ENCODE peak calls at places on chromosomes 11 and 22, in five cellular contexts. R is left lung, C is lower leg skin, O is fibroblast of villous mesenchyme, M is AG10803. Y is an unnamed sample.
A peak's percentile ranks its signal among the peaks of the same experiment; 100 is the strongest.

GRCh38 chr22:45977551-45978274 is 751 bp upstream of the WNT7B start:
- DNase-seq in R (peak; percentile 74), C (no peak), O (no peak), M (no peak), Y (no peak)

GRCh38 chr22:47366026-47366767 is 603.7 kb downstream of the TBC1D22A start:
- DNase-seq in R (peak; percentile 51), C (peak; percentile 76), O (no peak), M (no peak), Y (no peak)

GRCh38 chr22:28885939-28886338 is 2.6 kb downstream of the ZNRF3 start:
- DNase-seq in R (no peak), C (peak; percentile 7), O (no peak), M (no peak), Y (no peak)

GRCh38 chr22:41300661-41301060 is 664 bp upstream of the ZC3H7B start:
- DNase-seq in R (peak; percentile 5), C (no peak), O (no peak), M (no peak), Y (no peak)

GRCh38 chr11:104979839-104980238 is 11.5 kb upstream of the CASP4 start:
- DNase-seq in R (no peak), C (no peak), O (no peak), M (no peak), Y (no peak)

GRCh38 chr22:25736378-25737011 is 5.5 kb upstream of the MYO18B start:
- DNase-seq in R (no peak), C (no peak), O (no peak), M (no peak), Y (no peak)

GRCh38 chr11:77207618-77208313 is 79.7 kb downstream of the MYO7A start:
- DNase-seq in R (no peak), C (peak; percentile 64), O (no peak), M (no peak), Y (no peak)

GRCh38 chr22:45170001-45170466 is 6.3 kb downstream of the NUP50 start:
- DNase-seq in R (no peak), C (no peak), O (no peak), M (no peak), Y (no peak)

GRCh38 chr11:105811242-105811641 is 201.4 kb downstream of the GRIA4 start:
- DNase-seq in R (no peak), C (no peak), O (no peak), M (no peak), Y (no peak)

GRCh38 chr22:36729321-36729720 is 25.8 kb upstream of the CACNG2 start:
- DNase-seq in R (no peak), C (peak; percentile 58), O (no peak), M (no peak), Y (no peak)

GRCh38 chr11:102831709-102832492 is 11.5 kb downstream of the MMP3 start:
- DNase-seq in R (no peak), C (no peak), O (no peak), M (peak; percentile 58), Y (no peak)

GRCh38 chr11:12050911-12051667 is 42.7 kb upstream of the DKK3 start:
- DNase-seq in R (no peak), C (peak; percentile 68), O (no peak), M (no peak), Y (no peak)

GRCh38 chr11:70660059-70660888 is 261.9 kb downstream of the CTTN start:
- DNase-seq in R (peak; percentile 50), C (no peak), O (no peak), M (no peak), Y (no peak)

GRCh38 chr22:39728236-39728860 is 157.8 kb downstream of the CACNA1I start:
- DNase-seq in R (peak; percentile 37), C (peak; percentile 76), O (no peak), M (no peak), Y (no peak)

GRCh38 chr11:24312464-24313238 is 184.2 kb upstream of the LUZP2 start:
- DNase-seq in R (no peak), C (no peak), O (peak; percentile 2), M (no peak), Y (no peak)

GRCh38 chr22:41380993-41381328 is 781 bp upstream of the TEF start:
- DNase-seq in R (no peak), C (no peak), O (peak; percentile 97), M (peak; percentile 97), Y (no peak)

GRCh38 chr11:121777056-121777455 is 324.3 kb upstream of the SORL1-AS1 start:
- DNase-seq in R (no peak), C (no peak), O (no peak), M (peak; percentile 11), Y (no peak)

GRCh38 chr11:72239849-72240460 is 4.0 kb downstream of the PHOX2A start:
- DNase-seq in R (peak; percentile 89), C (peak; percentile 93), O (peak; percentile 36), M (peak; percentile 33), Y (peak; percentile 59)

GRCh38 chr11:71120346-71120963 is 131.9 kb downstream of the SHANK2 start:
- DNase-seq in R (no peak), C (no peak), O (peak; percentile 20), M (no peak), Y (no peak)

GRCh38 chr22:43995057-43995685 is 28.9 kb upstream of the PARVB start:
- DNase-seq in R (no peak), C (no peak), O (no peak), M (no peak), Y (no peak)

GRCh38 chr22:43998865-43999264 is 25.2 kb upstream of the PARVB start:
- DNase-seq in R (no peak), C (no peak), O (no peak), M (no peak), Y (no peak)

GRCh38 chr22:43995798-43996169 is 28.3 kb upstream of the PARVB start:
- DNase-seq in R (no peak), C (no peak), O (no peak), M (no peak), Y (no peak)

GRCh38 chr22:43996170-43996980 is 27.7 kb upstream of the PARVB start:
- DNase-seq in R (peak; percentile 94), C (peak; percentile 92), O (no peak), M (no peak), Y (no peak)

GRCh38 chr22:43996981-43997265 is 27.2 kb upstream of the PARVB start:
- DNase-seq in R (no peak), C (no peak), O (no peak), M (no peak), Y (no peak)
- TF ChIP-seq CTCF in R (no peak), C (no peak), O (no peak), M (no peak), Y (no peak)

DNA sequence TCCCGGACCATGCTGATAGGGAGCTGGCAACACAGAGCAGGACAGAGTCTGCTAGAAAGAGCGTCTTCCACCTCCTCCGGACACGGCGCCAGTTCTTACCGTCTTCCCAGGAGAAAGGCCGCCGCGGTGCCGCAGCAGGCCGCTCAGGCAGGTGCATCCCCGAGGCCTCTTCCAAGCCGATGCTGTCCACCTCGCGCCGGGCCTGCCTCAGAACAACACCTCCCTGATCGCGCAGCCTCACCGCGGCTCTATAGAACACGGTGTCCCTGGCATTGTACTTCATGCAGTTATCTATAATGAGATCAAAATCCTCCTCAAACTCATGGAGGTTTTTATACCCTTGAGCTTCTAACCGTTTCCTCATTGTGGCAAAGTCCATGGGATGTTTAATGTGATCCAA is 30.0 kb downstream of the BRD1 start:
- DNase-seq in R (peak; percentile 77), C (no peak), O (no peak), M (no peak), Y (no peak)
- TF ChIP-seq CTCF in R (no peak), C (no peak), O (no peak), M (no peak), Y (no peak)

GRCh38 chr11:26473216-26474194 is 98.6 kb downstream of the MUC15 start:
- DNase-seq in R (no peak), C (no peak), O (no peak), M (no peak), Y (no peak)

GRCh38 chr11:26474401-26474800 is 97.7 kb downstream of the MUC15 start:
- DNase-seq in R (no peak), C (no peak), O (no peak), M (no peak), Y (no peak)

GRCh38 chr11:26467506-26467905 is 104.6 kb downstream of the MUC15 start:
- DNase-seq in R (no peak), C (no peak), O (no peak), M (no peak), Y (no peak)

GRCh38 chr11:26465270-26465669 is 106.8 kb downstream of the MUC15 start:
- DNase-seq in R (no peak), C (no peak), O (no peak), M (no peak), Y (no peak)

GRCh38 chr11:26470992-26471391 is 101.1 kb downstream of the MUC15 start:
- DNase-seq in R (no peak), C (no peak), O (no peak), M (no peak), Y (no peak)
- TF ChIP-seq CTCF in R (no peak), C (no peak), O (no peak), M (no peak), Y (no peak)

DNA sequence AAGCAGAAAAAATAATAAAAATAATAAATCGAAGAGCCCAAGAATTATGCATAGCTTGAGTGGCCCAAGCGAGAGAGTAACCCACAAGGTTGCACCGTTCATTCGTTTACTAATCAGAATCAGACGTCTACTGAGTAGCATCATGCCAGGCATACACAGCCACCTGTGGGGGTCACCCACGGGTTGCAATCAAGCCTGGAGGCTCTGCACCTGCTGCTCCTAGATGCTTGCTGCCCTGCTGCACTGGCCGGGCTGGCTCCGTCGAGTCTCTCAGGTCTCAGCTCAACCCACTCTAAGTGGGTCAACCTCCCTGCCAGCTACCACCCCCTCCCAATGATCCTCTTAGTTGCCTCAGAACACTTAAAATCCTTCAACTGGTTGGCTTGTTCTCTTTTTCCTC is 2.0 kb upstream of the TESMIN start:
- DNase-seq in R (no peak), C (no peak), O (no peak), M (no peak), Y (no peak)
- TF ChIP-seq CTCF in R (no peak), C (no peak), O (no peak), M (no peak), Y (no peak)